ENCODE peak calls at places on chromosomes 2 and 18, in four cellular contexts. I is ovary, B is IMR-90, L is mammary epithelial cell. S is an unnamed sample.
A peak's percentile ranks its signal among the peaks of the same experiment; 100 is the strongest.

GRCh38 chr2:31980674-31981356 is 30.0 kb downstream of the MEMO1 start:
- DNase-seq in B (peak; percentile 68), L (no peak), I (no peak), S (peak; percentile 41)

GRCh38 chr2:17630089-17630488 is 89.6 kb downstream of the VSNL1 start:
- DNase-seq in L (no peak), B (no peak), I (no peak), S (no peak)

GRCh38 chr2:98091738-98092137 is 4.8 kb downstream of the VWA3B start:
- DNase-seq in B (no peak), L (no peak), I (no peak), S (no peak)

GRCh38 chr2:85871494-85872164 is 17.2 kb downstream of the ST3GAL5 start:
- DNase-seq in B (no peak), L (no peak), I (no peak), S (no peak)

GRCh38 chr2:63249146-63249545 is 198.5 kb downstream of the OTX1 start:
- DNase-seq in B (no peak), I (no peak), L (no peak), S (no peak)

GRCh38 chr2:63048367-63049171 is 2.1 kb upstream of the OTX1 start:
- DNase-seq in L (no peak), I (no peak), B (no peak), S (no peak)

GRCh38 chr2:231413921-231414476 is 18.5 kb downstream of the B3GNT7 start:
- DNase-seq in B (no peak), L (no peak), I (no peak), S (no peak)

GRCh38 chr2:69683170-69683971 is 39.8 kb upstream of the AAK1 start:
- DNase-seq in B (peak; percentile 85), I (no peak), L (peak; percentile 52), S (peak; percentile 64)

GRCh38 chr2:85768713-85769112 is 14.9 kb downstream of the ATOH8 start:
- DNase-seq in L (no peak), I (peak; percentile 91), B (no peak), S (peak; percentile 28)

GRCh38 chr18:79008356-79008940 is 28.8 kb downstream of the SALL3 start:
- DNase-seq in B (no peak), L (no peak), I (no peak), S (no peak)

GRCh38 chr2:120825370-120826259 is 89.9 kb downstream of the GLI2 start:
- DNase-seq in L (peak; percentile 14), B (peak; percentile 90), I (peak; percentile 50), S (peak; percentile 54)

GRCh38 chr18:3857544-3857943 is 407.6 kb downstream of the TGIF1 start:
- DNase-seq in I (no peak), B (peak; percentile 65), L (no peak), S (peak; percentile 6)

GRCh38 chr18:44568986-44569385 is 111.7 kb upstream of the SETBP1 start:
- DNase-seq in L (peak; percentile 39), I (no peak), B (no peak), S (no peak)

GRCh38 chr18:50013363-50014138 is 181.4 kb downstream of the MYO5B start:
- DNase-seq in L (peak; percentile 61), I (no peak), B (peak; percentile 7), S (no peak)

GRCh38 chr2:74873678-74874640 is 40.0 kb downstream of the HK2 start:
- DNase-seq in I (peak; percentile 38), B (no peak), L (no peak), S (no peak)

GRCh38 chr2:74876081-74876886 is 42.4 kb downstream of the HK2 start:
- DNase-seq in L (no peak), B (peak; percentile 46), I (peak; percentile 54), S (peak; percentile 43)

GRCh38 chr2:74871414-74871813 is 37.5 kb downstream of the HK2 start:
- DNase-seq in L (no peak), I (no peak), B (no peak), S (no peak)

GRCh38 chr2:74872310-74872923 is 38.5 kb downstream of the HK2 start:
- DNase-seq in L (no peak), B (peak; percentile 39), I (no peak), S (no peak)

DNA sequence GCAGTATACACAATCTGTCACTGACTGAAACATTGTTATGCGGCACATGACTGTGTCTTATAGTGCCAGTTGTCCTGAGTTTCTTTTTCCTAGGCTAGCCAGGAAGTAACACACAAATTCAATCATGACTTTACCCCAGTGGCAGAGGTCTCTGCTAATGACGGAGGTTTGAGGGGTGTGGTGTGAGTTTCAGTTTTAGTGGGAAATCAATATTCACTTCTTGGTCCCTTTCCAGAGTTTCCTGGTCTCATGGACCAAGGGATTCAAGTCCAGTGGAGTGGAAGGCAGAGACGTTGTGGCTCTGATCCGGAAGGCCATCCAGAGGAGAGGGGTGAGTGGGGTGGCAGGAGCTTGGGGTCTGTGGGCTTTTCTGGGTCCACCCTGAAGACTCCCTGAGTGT is 39.1 kb downstream of the HK2 start:
- DNase-seq in L (no peak), I (no peak), B (no peak), S (no peak)
- H3K36me3 ChIP-seq in L (peaks cover 41% of the 10 kb centered on the region), I (no peaks in the 10 kb centered on the region), B (peaks cover 48% of the 10 kb centered on the region), S (no peaks in the 10 kb centered on the region)

DNA sequence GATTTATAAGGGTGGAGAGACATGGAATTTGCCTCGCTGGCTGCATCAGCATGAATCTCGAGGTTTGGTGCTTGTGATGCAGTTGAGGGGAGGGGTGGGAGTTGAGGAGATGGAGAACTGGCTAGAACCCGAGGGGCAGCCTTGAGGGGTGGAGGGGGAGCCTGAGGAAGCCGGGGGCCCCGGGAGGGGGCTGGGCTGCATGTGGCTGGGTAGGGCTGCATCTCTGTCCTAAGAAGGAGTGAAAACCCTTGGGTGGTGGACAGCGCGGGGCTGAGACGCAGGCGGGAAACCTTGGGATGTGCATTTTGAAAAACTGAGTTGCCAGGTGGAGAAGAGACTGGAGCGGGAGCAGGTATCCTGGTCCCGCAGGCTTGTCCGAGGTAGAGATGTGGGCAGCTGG is 64.2 kb downstream of the SNTG2 start:
- DNase-seq in L (no peak), I (no peak), B (no peak), S (no peak)
- H3K27ac ChIP-seq in L (no peak overlapping the region), I (no peak overlapping the region), B (no peak overlapping the region), S (no peak overlapping the region)

GRCh38 chr2:240795916-240796510 is 24.0 kb downstream of the KIF1A start:
- DNase-seq in L (no peak), I (no peak), B (no peak), S (no peak)

GRCh38 chr2:240796543-240797499 is 23.2 kb downstream of the KIF1A start:
- DNase-seq in B (no peak), L (no peak), I (no peak), S (no peak)

GRCh38 chr2:240797914-240798313 is 22.1 kb downstream of the KIF1A start:
- DNase-seq in I (no peak), B (no peak), L (no peak), S (no peak)

GRCh38 chr2:240798327-240798905 is 21.6 kb downstream of the KIF1A start:
- DNase-seq in L (no peak), I (peak; percentile 6), B (no peak), S (no peak)

GRCh38 chr2:240797500-240797895 is 22.5 kb downstream of the KIF1A start:
- DNase-seq in L (no peak), B (no peak), I (peak; percentile 6), S (no peak)
- H3K36me3 ChIP-seq in L (no peaks in the 10 kb centered on the region), B (no peaks in the 10 kb centered on the region), I (no peaks in the 10 kb centered on the region), S (no peaks in the 10 kb centered on the region)

DNA sequence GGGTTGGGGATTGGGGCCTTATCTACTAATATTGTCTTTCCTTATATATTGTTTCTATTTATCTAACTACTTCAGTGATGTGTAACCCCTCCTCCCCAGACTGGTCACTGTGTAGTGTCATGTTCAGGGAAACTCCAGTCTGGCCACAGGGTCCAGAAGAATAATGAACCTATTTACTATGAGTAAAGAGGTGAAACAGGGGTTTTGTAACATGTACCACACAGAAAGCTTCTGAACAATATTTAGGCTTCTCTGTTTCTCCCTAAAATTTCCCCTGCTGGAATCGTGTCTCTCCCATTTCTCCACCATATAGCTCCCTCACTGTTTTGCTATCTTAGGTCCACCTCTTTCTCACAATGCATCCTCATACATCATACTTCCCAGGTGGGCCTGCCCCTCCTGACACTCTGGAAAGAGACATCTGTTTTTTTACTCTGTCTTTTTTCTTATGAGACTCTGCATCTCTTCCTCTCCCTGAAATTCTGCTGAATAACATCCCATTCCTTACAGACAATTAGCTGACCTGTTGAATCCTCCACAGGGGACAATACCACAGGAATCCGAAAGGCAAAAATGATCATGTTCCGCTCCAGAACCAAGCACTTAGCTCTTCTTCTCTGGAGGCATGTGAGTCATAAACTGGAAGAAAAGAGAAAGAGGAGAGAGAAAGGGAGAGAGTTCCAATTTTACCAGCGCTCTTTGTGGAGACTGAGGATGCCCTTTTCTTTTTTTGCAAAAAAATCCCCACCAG is 154.8 kb downstream of the ZEB2 start:
- DNase-seq in I (no peak), L (peak; percentile 83), B (peak; percentile 72), S (peak; percentile 86)
- H3K27ac ChIP-seq in I (no peak overlapping the region), L (no peak overlapping the region), B (no peak overlapping the region), S (peak overlapping the region; percentile 85)

DNA sequence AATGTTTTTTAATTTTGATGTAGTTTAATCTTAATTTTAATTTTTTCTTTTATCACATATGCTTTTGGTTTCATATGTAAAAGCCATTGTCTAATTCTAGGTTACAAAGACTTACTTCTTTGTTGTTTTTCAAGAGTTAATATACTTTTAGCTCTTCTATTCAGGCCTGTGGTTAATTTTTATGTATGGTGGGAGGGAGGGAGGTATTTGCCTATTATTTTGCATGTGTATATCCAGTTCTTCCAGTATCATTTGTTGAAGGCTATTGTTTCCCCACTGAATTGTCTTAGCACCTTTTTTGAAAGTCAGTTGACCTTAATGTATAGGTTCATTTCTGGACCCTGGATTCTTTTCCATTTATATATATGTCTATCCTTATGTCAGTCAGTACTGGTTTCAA is 23.4 kb downstream of the USP14 start:
- DNase-seq in L (no peak), B (no peak), I (no peak), S (no peak)
- H3K36me3 ChIP-seq in L (peaks cover 22% of the 10 kb centered on the region), B (peaks cover 15% of the 10 kb centered on the region), I (no peaks in the 10 kb centered on the region), S (peaks cover 16% of the 10 kb centered on the region)